ENCODE peak calls at places on chromosome 5, in eight cellular contexts. O is stimulated activated CD4-positive, alpha-beta T cell treated with anti-CD3 and anti-CD28 coated beads, Interleukin-1b, Interleukin-23, amount 100 ng/mL, for 24 hours; P is GM23338; H is epithelial cell of proximal tubule; I is substantia nigra; X is naive thymus-derived CD4-positive, alpha-beta T cell; C is T-helper 1 cell; D is HTR-8/SVneo. L is an unnamed sample.

GRCh38 chr5:59348189-59348588 is 545.3 kb downstream of the PDE4D start:
- DNase-seq in O (no peak), P (peak), H (no peak), I (no peak), X (no peak), C (no peak), D (no peak), L (no peak)

GRCh38 chr5:119524461-119524860 is 72.2 kb downstream of the HSD17B4 start:
- DNase-seq in O (no peak), P (no peak), H (no peak), I (no peak), X (no peak), C (no peak), D (no peak), L (peak)

GRCh38 chr5:116466740-116467139 is 107.9 kb downstream of the SEMA6A start:
- DNase-seq in O (no peak), P (no peak), H (no peak), I (no peak), X (no peak), C (no peak), D (no peak), L (no peak)

GRCh38 chr5:132714456-132715307 is 22.7 kb downstream of the KIF3A start:
- DNase-seq in O (no peak), P (peak), H (no peak), I (no peak), X (no peak), C (no peak), D (no peak), L (peak)

GRCh38 chr5:78552729-78553341 is 95.7 kb downstream of the LHFPL2 start:
- DNase-seq in O (no peak), P (no peak), H (no peak), I (no peak), X (no peak), C (no peak), D (no peak), L (no peak)

GRCh38 chr5:56025303-56025885 is 30.6 kb upstream of the IL6ST start:
- DNase-seq in O (no peak), P (no peak), H (no peak), I (no peak), X (no peak), C (no peak), D (peak), L (peak)

GRCh38 chr5:68007446-68007845 is 208.1 kb upstream of the PIK3R1 start:
- DNase-seq in O (no peak), P (no peak), H (peak), I (no peak), X (no peak), C (no peak), D (no peak), L (peak)

GRCh38 chr5:4144608-4145007 is 549.0 kb downstream of the IRX1 start:
- DNase-seq in O (no peak), P (no peak), H (no peak), I (no peak), X (no peak), C (no peak), D (no peak), L (no peak)